ENCODE peak calls at places on chromosomes 3 and 15, in four cellular contexts. C is aorta, R is A549, P is SK-N-SH. W is an unnamed sample. For H3K4me1, the result is how much of the 10 kb centered on the place peaks cover.

GRCh38 chr3:44208086-44208485 is 33.6 kb upstream of the TOPAZ1 start:
- DNase-seq in C (no peak), R (no peak), P (no peak), W (peak)

GRCh38 chr3:126419886-126420786 is 25.4 kb downstream of the CFAP100 start:
- DNase-seq in C (no peak), R (no peak), P (peak), W (no peak)

GRCh38 chr3:141402476-141403171 is 34.3 kb downstream of the ZBTB38 start:
- DNase-seq in C (peak), R (peak), P (peak), W (peak)

GRCh38 chr3:10548997-10549396 is 43.6 kb upstream of the ATP2B2 start:
- DNase-seq in C (no peak), R (no peak), P (no peak), W (no peak)

GRCh38 chr3:49716691-49717538 is 2.6 kb downstream of the AMIGO3 start:
- DNase-seq in C (peak), R (no peak), P (peak), W (no peak)

GRCh38 chr3:58072046-58072445 is 63.8 kb downstream of the FLNB start:
- DNase-seq in C (no peak), R (no peak), P (no peak), W (no peak)

GRCh38 chr15:41622901-41623300 is 37.3 kb upstream of the MGA start:
- DNase-seq in C (no peak), R (no peak), P (no peak), W (no peak)

GRCh38 chr15:60511351-60512157 is 32.6 kb upstream of the ICE2 start:
- DNase-seq in C (no peak), R (no peak), P (no peak), W (no peak)

GRCh38 chr3:115937054-115937453 is 313.7 kb downstream of the GAP43 start:
- DNase-seq in C (no peak), R (peak), P (no peak), W (no peak)

GRCh38 chr3:55622733-55623132 is 135.6 kb upstream of the WNT5A start:
- DNase-seq in C (no peak), R (no peak), P (no peak), W (no peak)

GRCh38 chr15:52790166-52790708 is at the start of gene ONECUT1:
- DNase-seq in C (peak), R (peak), P (peak), W (no peak)

GRCh38 chr3:79516795-79517194 is 251.0 kb downstream of the ROBO1 start:
- DNase-seq in C (no peak), R (no peak), P (no peak), W (no peak)

GRCh38 chr3:15265655-15266509 is 59.8 kb downstream of the CAPN7 start:
- DNase-seq in C (no peak), R (no peak), P (no peak), W (no peak)
- H3K4me1 ChIP-seq in C (under half), R (under half), P (under half), W (under half)

DNA sequence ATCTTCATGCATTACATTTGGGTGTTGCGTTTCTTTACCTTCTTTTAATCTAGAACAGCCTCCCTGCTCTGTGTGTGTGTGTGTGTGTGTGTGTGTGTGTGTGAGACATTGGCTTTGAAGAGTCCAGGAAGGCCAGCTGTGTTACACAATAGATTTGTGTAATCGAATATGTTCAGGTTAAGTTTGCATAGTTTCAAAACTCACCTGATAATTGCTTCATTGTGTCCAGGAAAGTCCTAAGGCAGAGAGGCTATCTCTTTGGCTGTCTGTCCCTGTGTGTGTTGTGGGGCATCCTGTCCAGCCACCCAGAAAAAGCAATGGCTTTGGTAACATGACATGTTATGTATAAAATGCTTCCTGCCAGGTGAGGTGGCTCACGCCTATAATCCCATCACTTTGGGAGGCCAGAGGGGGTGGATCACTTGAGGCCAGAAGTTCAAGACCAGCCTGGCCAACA is 37.5 kb downstream of the ZNF710 start:
- DNase-seq in C (no peak), R (no peak), P (no peak), W (no peak)
- H3K4me1 ChIP-seq in C (under half), R (under half), P (under half), W (under half)

GRCh38 chr3:23961064-23961463 is 16.0 kb downstream of the NR1D2 start:
- DNase-seq in C (no peak), R (no peak), P (no peak), W (no peak)
- H3K4me1 ChIP-seq in C (under half), R (under half), P (under half), W (under half)

GRCh38 chr15:85581495-85581894 is 201.1 kb downstream of the AKAP13 start:
- DNase-seq in C (peak), R (no peak), P (no peak), W (no peak)
- H3K4me1 ChIP-seq in C (under half), R (half or more), P (under half), W (under half)

GRCh38 chr3:94645790-94646189 is 582.9 kb downstream of the NSUN3 start:
- DNase-seq in C (no peak), R (no peak), P (no peak), W (no peak)
- H3K4me1 ChIP-seq in C (under half), R (under half), P (under half), W (under half)

DNA sequence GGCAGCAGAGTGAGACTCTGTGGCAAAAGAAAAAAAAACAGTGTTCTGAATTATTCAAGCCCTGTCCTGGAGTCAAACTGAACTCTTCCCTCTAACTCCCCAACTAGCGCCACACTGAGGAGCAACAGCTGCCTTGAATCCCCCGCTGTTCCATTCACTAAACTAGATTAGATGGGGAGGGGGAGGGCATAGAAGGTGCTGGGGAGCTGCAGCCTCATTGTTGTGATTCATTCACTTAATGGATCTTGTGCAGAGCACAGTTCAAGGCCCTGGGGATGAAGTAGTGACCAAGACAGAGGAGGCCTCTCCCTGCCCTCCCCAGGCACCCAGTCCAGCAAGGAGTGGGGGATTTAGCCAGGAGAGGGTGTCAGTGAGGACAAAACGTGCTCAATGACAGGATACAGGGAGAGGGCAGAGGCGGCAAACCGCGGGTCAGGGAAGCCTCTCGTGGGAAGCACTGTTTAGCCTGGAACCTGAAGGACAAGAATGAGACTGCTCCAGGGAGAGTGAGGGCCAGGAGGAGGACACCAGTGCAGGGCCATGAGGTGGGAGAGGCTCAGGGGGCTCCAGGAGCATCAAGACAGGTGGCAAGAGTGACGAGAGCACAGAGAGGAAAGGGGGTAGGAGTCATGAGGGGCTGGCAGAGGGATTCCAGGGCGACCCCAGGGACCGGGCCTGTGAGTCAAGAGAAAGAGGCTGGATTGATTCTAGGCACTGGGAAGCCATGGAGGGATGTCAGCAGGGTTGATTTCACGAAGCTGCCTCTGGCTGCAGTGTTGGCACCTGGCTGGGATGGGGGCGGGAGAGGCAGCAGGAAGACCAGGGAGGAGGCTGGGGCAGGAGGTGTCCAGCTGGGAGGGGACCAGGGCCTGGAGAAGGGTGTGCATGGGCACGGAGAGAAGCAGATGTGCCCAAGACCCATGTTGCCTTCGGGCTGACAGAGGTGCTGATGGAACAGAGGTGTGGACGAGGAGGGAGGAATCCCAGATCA is 31.4 kb downstream of the ALS2CL start:
- DNase-seq in C (no peak), R (no peak), P (peak), W (no peak)
- H3K4me1 ChIP-seq in C (under half), R (under half), P (half or more), W (under half)

DNA sequence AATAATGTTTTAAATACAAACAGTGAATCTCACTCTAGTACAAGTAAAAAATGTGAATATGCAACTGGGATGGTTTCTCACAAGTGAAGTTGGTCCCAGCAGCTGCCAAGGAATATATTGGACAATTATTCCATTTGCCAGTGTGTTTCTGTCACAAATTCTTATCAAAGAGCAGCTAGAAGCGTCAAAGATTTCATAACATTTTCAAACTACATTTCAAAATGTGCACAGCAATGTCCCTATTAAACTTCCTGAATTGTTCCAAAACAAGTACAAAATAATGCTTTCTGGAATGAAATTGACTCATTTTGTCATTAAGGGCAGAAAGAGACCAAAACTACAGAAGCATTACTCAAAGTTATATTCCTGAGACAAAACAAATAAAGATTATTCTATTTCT is 38.3 kb downstream of the GPR176 start:
- DNase-seq in C (no peak), R (no peak), P (no peak), W (no peak)
- H3K4me1 ChIP-seq in C (under half), R (under half), P (under half), W (under half)

GRCh38 chr3:188157407-188157806 is 3.5 kb downstream of the LPP start:
- DNase-seq in C (no peak), R (no peak), P (no peak), W (no peak)

GRCh38 chr3:188156051-188156450 is 2.1 kb downstream of the LPP start:
- DNase-seq in C (no peak), R (no peak), P (no peak), W (no peak)

GRCh38 chr3:188158731-188159355 is 4.9 kb downstream of the LPP start:
- DNase-seq in C (no peak), R (no peak), P (no peak), W (no peak)

GRCh38 chr3:188160751-188161150 is 6.8 kb downstream of the LPP start:
- DNase-seq in C (no peak), R (no peak), P (no peak), W (no peak)

DNA sequence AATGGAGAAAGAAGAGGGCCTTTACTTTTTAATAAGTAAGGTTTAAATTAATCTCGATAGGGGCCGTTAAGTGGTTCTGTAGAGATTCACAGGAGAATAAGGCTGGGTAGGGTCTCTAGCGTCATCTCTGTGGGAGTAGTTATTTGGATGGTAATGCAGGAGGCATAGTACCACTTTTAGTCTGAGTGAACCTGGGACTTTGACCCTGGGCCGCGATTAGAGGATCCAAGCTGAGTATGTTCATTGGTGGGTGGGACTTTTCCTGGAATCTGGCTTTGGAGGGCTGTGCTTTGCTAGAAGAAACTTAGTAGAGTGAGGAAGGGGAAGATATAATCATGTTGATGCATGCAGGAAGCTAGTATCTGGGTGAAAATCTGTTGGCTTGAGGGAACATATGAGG is 4.0 kb downstream of the LPP start:
- DNase-seq in C (no peak), R (no peak), P (no peak), W (no peak)
- H3K4me1 ChIP-seq in C (under half), R (half or more), P (under half), W (under half)

W was measured in naive thymus-derived CD4-positive, alpha-beta T cell.